ENCODE peak calls at places on chromosome 2, in nine cellular contexts. T is sigmoid colon, S is HCT116, V is K562, G is endothelial cell of umbilical vein, R is spleen, U is upper lobe of left lung, H is stomach, K is prostate gland. C is an unnamed sample.

GRCh38 chr2:205034034-205034433 is 488.8 kb downstream of the PARD3B start:
- DNase-seq in T (no peak), S (no peak), V (no peak), G (no peak), R (no peak), U (no peak), H (no peak), K (no peak), C (no peak)

GRCh38 chr2:127641846-127642510 is 4.0 kb upstream of the GPR17 start:
- DNase-seq in T (no peak), S (no peak), V (no peak), G (no peak), R (peak; percentile 87), U (no peak), H (no peak), K (no peak), C (no peak)

GRCh38 chr2:148936857-148937450 is 61.9 kb downstream of the KIF5C start:
- DNase-seq in T (no peak), S (no peak), V (no peak), G (no peak), R (no peak), U (no peak), H (no peak), K (no peak), C (peak; percentile 77)

GRCh38 chr2:220555961-220556360 is 928.5 kb downstream of the SLC4A3 start:
- DNase-seq in T (no peak), S (no peak), V (no peak), G (no peak), R (no peak), U (no peak), H (no peak), K (no peak), C (no peak)

GRCh38 chr2:192885569-192886160 is 690.9 kb upstream of the TMEFF2 start:
- DNase-seq in T (no peak), S (no peak), V (no peak), G (no peak), R (no peak), U (no peak), H (no peak), K (no peak), C (no peak)

GRCh38 chr2:182642328-182642727 is 73.7 kb upstream of the DNAJC10 start:
- DNase-seq in T (peak; percentile 72), S (peak; percentile 63), V (peak; percentile 61), G (peak; percentile 56), R (peak; percentile 90), U (peak; percentile 53), H (peak; percentile 33), K (no peak), C (no peak)

GRCh38 chr2:63058742-63059433 is 8.3 kb downstream of the OTX1 start:
- DNase-seq in T (peak; percentile 61), S (no peak), V (no peak), G (no peak), R (no peak), U (no peak), H (no peak), K (no peak), C (no peak)

GRCh38 chr2:218781691-218782528 is at the start of gene CYP27A1:
- DNase-seq in T (peak; percentile 81), S (no peak), V (no peak), G (peak; percentile 43), R (peak; percentile 75), U (peak; percentile 78), H (peak; percentile 39), K (peak; percentile 56), C (no peak)

GRCh38 chr2:109382236-109382930 is 231.4 kb downstream of the SEPTIN10 start:
- DNase-seq in T (peak; percentile 53), S (no peak), V (no peak), G (no peak), R (peak; percentile 64), U (peak; percentile 17), H (peak; percentile 24), K (no peak), C (no peak)

GRCh38 chr2:234951386-234952269 is at the start of gene SH3BP4:
- DNase-seq in T (peak; percentile 86), S (no peak), V (peak; percentile 55), G (peak; percentile 64), R (peak; percentile 85), U (peak; percentile 84), H (peak; percentile 88), K (peak; percentile 92), C (no peak)

GRCh38 chr2:180570864-180571263 is 409.5 kb upstream of the UBE2E3 start:
- DNase-seq in T (no peak), S (no peak), V (no peak), G (no peak), R (no peak), U (no peak), H (no peak), K (no peak), C (no peak)

GRCh38 chr2:10814571-10815331 is 2.2 kb upstream of the PDIA6 start:
- DNase-seq in T (peak; percentile 48), S (no peak), V (no peak), G (peak; percentile 50), R (peak; percentile 74), U (no peak), H (no peak), K (no peak), C (no peak)

GRCh38 chr2:127075821-127076220 is 31.1 kb downstream of the BIN1 start:
- DNase-seq in T (no peak), S (no peak), V (no peak), G (no peak), R (no peak), U (no peak), H (no peak), K (no peak), C (no peak)

GRCh38 chr2:45585267-45585861 is 25.7 kb downstream of the SRBD1 start:
- DNase-seq in T (no peak), S (peak; percentile 26), V (no peak), G (peak; percentile 74), R (no peak), U (peak; percentile 30), H (no peak), K (no peak), C (no peak)

GRCh38 chr2:29455202-29455885 is 340.1 kb downstream of the CLIP4 start:
- DNase-seq in T (no peak), S (no peak), V (no peak), G (no peak), R (no peak), U (no peak), H (no peak), K (no peak), C (no peak)

GRCh38 chr2:75403991-75404428 is 156.7 kb downstream of the EVA1A start:
- DNase-seq in T (no peak), S (peak; percentile 39), V (peak; percentile 33), G (peak; percentile 57), R (no peak), U (no peak), H (no peak), K (no peak), C (no peak)

GRCh38 chr2:180933332-180933731 is 47.1 kb upstream of the UBE2E3 start:
- DNase-seq in T (no peak), S (no peak), V (no peak), G (no peak), R (no peak), U (no peak), H (no peak), K (no peak), C (no peak)

DNA sequence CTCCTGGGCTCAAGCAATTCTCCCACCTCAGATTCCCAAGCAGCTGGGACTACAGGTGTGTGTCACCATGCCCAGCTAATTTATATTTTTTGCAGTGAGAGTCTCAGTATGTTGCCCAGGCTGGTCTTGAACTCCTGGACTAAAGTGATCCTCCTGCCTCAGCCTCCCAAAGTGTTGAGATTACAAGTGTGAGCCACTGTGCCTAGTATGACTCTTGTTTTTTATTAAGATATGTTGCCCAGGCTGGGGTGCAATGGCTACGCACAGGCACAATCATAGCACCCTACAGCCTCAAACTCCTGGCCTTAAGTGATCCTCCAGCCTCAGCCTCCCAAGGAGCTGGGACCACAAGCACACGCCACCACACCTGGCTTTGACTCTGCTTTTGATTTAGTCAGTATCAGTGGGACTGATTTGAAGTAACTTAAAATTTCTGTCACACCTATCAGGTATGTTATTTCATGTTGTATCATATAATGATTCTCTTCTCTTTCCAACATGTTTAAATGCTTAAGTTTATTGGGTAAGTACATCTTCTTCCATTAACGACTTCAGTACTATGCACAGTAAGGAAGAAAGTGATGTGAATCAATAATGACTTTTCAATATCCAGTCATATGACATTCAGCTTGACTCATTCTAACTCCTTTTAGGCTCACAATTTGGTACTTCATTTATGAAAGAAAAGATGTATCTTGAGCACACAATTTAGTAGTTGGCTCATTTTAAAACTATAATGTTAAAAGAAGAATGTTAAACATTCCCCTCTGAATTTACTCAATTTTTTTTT is 6.3 kb downstream of the PPP4R3B start:
- DNase-seq in T (no peak), S (no peak), V (no peak), G (no peak), R (no peak), U (no peak), H (no peak), K (no peak), C (no peak)
- TF ChIP-seq POLR2A in T (no peak), S (no peak), V (peak; percentile 40), G (no peak), R (no peak), U (no peak), H (no peak), K (no peak), C (no peak)

GRCh38 chr2:227720680-227721079 is 2.9 kb upstream of the SLC19A3 start:
- DNase-seq in T (no peak), S (no peak), V (no peak), G (no peak), R (no peak), U (no peak), H (no peak), K (no peak), C (no peak)

GRCh38 chr2:227728035-227728434 is at the start of gene SCYGR7:
- DNase-seq in T (no peak), S (no peak), V (no peak), G (no peak), R (no peak), U (no peak), H (no peak), K (no peak), C (no peak)

GRCh38 chr2:227719637-227720036 is 1.8 kb upstream of the SLC19A3 start:
- DNase-seq in T (no peak), S (no peak), V (no peak), G (no peak), R (no peak), U (peak; percentile 45), H (no peak), K (no peak), C (no peak)

GRCh38 chr2:227724394-227725039 is at the start of gene SCYGR6:
- DNase-seq in T (no peak), S (no peak), V (no peak), G (no peak), R (no peak), U (no peak), H (no peak), K (no peak), C (no peak)
- TF ChIP-seq POLR2AphosphoS5 in T (no peak), S (no peak), V (no peak), G (no peak), R (no peak), U (no peak), H (no peak), K (no peak), C (no peak)

GRCh38 chr2:139000087-139000486 is 219.9 kb upstream of the NXPH2 start:
- DNase-seq in T (no peak), S (no peak), V (no peak), G (no peak), R (no peak), U (no peak), H (no peak), K (no peak), C (no peak)
- TF ChIP-seq POLR2A in T (no peak), S (no peak), V (no peak), G (no peak), R (no peak), U (no peak), H (no peak), K (no peak), C (no peak)

GRCh38 chr2:71126957-71127356 is 3.1 kb downstream of the MCEE start:
- DNase-seq in T (no peak), S (no peak), V (no peak), G (no peak), R (no peak), U (no peak), H (no peak), K (no peak), C (no peak)
- TF ChIP-seq POLR2AphosphoS5 in T (no peak), S (no peak), V (no peak), G (no peak), R (no peak), U (no peak), H (no peak), K (no peak), C (no peak)